ENCODE peak calls at places on chromosomes 6 and 20, in five cellular contexts. X is bronchial epithelial cell, K is endothelial cell, F is RWPE1, O is NB4. L is an unnamed sample.

GRCh38 chr20:52150440-52151258 is 40.9 kb downstream of the ZFP64 start:
- DNase-seq in F (peak; percentile 70), K (peak; percentile 43), X (peak; percentile 54), O (peak; percentile 67), L (peak; percentile 57)

GRCh38 chr6:81844686-81845085 is 92.2 kb upstream of the TENT5A start:
- DNase-seq in O (no peak), K (no peak), X (no peak), F (no peak), L (no peak)

GRCh38 chr20:61797200-61797599 is 268.5 kb downstream of the TAF4 start:
- DNase-seq in K (no peak), O (peak; percentile 47), F (no peak), X (no peak), L (no peak)

GRCh38 chr6:72464791-72465691 is 156.8 kb upstream of the KCNQ5 start:
- DNase-seq in F (peak; percentile 59), O (peak; percentile 3), K (no peak), X (peak; percentile 92), L (peak; percentile 82)

GRCh38 chr20:63791497-63792156 is 39.4 kb downstream of the ZBTB46 start:
- DNase-seq in K (peak; percentile 35), O (no peak), X (no peak), F (no peak), L (no peak)

GRCh38 chr6:97176468-97176867 is 106.5 kb downstream of the MMS22L start:
- DNase-seq in O (no peak), X (peak; percentile 71), K (no peak), F (no peak), L (no peak)

GRCh38 chr20:58481541-58482021 is 33.6 kb downstream of the APCDD1L start:
- DNase-seq in F (peak; percentile 71), K (peak; percentile 86), X (peak; percentile 23), O (peak; percentile 72), L (peak; percentile 53)

GRCh38 chr6:132007474-132008190 is 56.5 kb upstream of the CCN2 start:
- DNase-seq in O (no peak), X (peak; percentile 63), K (no peak), F (no peak), L (peak; percentile 17)

GRCh38 chr6:12233693-12234551 is 56.2 kb upstream of the EDN1 start:
- DNase-seq in X (peak; percentile 77), O (peak; percentile 72), F (peak; percentile 72), K (peak; percentile 12), L (peak; percentile 81)

GRCh38 chr6:163716690-163717089 is 302.2 kb downstream of the QKI start:
- DNase-seq in O (peak; percentile 67), K (no peak), X (no peak), F (no peak), L (no peak)

GRCh38 chr20:42051935-42052334 is 433.8 kb upstream of the CHD6 start:
- DNase-seq in F (no peak), K (no peak), X (no peak), O (no peak), L (no peak)

GRCh38 chr6:107237992-107238660 is 122.8 kb upstream of the BEND3 start:
- DNase-seq in K (no peak), X (peak; percentile 77), O (no peak), F (peak; percentile 14), L (peak; percentile 93)

GRCh38 chr6:157981395-157982296 is at the start of gene SYNJ2:
- DNase-seq in O (peak; percentile 79), F (peak; percentile 89), K (peak; percentile 87), X (peak; percentile 45), L (peak; percentile 72)

GRCh38 chr6:27630727-27631613 is 158.1 kb upstream of the ZNF184 start:
- DNase-seq in K (peak; percentile 69), F (peak; percentile 59), O (no peak), X (peak; percentile 60), L (peak; percentile 79)
- TF ChIP-seq CTCF in K (no peak), F (no peak), O (no peak), X (peak; percentile 38), L (no peak)

GRCh38 chr6:147384029-147384428 is 124.5 kb upstream of the SAMD5 start:
- DNase-seq in O (no peak), K (no peak), F (no peak), X (no peak), L (no peak)

GRCh38 chr6:147378819-147379218 is 129.7 kb upstream of the SAMD5 start:
- DNase-seq in O (no peak), X (no peak), F (no peak), K (no peak), L (no peak)

GRCh38 chr6:147384737-147385710 is 123.5 kb upstream of the SAMD5 start:
- DNase-seq in X (no peak), O (no peak), F (no peak), K (no peak), L (no peak)

GRCh38 chr6:147381734-147382133 is 126.8 kb upstream of the SAMD5 start:
- DNase-seq in K (no peak), X (no peak), O (no peak), F (no peak), L (no peak)

DNA sequence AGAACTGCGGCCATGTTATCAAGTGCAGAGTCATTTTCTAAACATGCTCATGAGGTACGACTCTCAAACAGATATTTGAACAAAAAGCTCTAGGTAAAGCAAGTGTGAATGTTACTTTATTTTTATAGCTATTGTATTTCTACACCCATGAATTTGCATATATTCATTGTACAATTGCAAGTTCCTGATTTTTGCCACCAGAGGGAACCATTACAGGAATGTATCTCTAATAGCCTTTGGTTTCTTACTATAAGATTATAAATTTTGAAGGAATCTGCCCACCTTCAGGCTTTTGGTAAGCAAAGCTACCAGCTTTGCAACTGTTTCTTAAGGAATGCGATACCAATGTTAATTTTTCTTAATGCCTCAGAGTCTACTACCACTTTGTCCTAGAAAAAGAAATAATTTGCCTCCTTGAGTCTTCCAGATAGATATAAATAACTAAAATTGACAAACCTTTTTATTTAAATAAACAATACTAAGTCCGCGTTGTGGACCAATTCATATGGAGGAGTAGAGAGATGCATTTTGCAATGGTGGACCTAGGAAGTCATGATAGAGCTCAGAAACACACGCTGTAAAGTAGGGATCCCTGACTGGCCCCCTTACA is 125.4 kb upstream of the SAMD5 start:
- DNase-seq in K (no peak), X (peak; percentile 34), O (peak; percentile 47), F (peak; percentile 35), L (peak; percentile 50)
- TF ChIP-seq CTCF in K (peak; percentile 77), X (peak; percentile 35), O (peak; percentile 38), F (peak; percentile 56), L (peak; percentile 51)

GRCh38 chr20:11181964-11182363 is 508.2 kb upstream of the JAG1 start:
- DNase-seq in K (no peak), O (no peak), F (no peak), X (no peak), L (no peak)
- TF ChIP-seq CTCF in K (peak; percentile 36), O (no peak), F (no peak), X (no peak), L (no peak)

GRCh38 chr6:109496036-109496761 is 13.2 kb upstream of the ZBTB24 start:
- DNase-seq in F (no peak), O (no peak), K (no peak), X (no peak), L (no peak)
- TF ChIP-seq CTCF in F (no peak), O (no peak), K (no peak), X (no peak), L (no peak)

GRCh38 chr6:135743476-135743875 is 108.0 kb upstream of the PDE7B start:
- DNase-seq in O (no peak), K (no peak), X (no peak), F (no peak), L (no peak)
- TF ChIP-seq CTCF in O (peak; percentile 8), K (peak; percentile 33), X (no peak), F (no peak), L (no peak)

GRCh38 chr20:31605031-31605901 is at the start of gene ID1:
- DNase-seq in K (peak; percentile 92), X (peak; percentile 83), O (peak; percentile 91), F (peak; percentile 99), L (peak; percentile 98)
- TF ChIP-seq CTCF in K (no peak), X (no peak), O (no peak), F (no peak), L (no peak)

GRCh38 chr6:111057074-111057752 is 30.1 kb upstream of the SLC16A10 start:
- DNase-seq in K (peak; percentile 23), F (peak; percentile 36), X (peak; percentile 55), O (peak; percentile 67), L (peak; percentile 62)
- TF ChIP-seq CTCF in K (peak; percentile 74), F (peak; percentile 74), X (peak; percentile 74), O (peak; percentile 78), L (peak; percentile 56)